ENCODE peak calls at places on chromosomes 2 and 18, in five cellular contexts. E is stimulated activated CD4-positive, alpha-beta T cell treated with anti-CD3 and anti-CD28 coated beads, TNF-alpha, amount 100 ng/mL, for 4 hours; B is DND-41; Z is GM13976; J is AG08396. F is an unnamed sample.

GRCh38 chr18:75275226-75275625 is 64.6 kb downstream of the TSHZ1 start:
- DNase-seq in B (no peak), Z (no peak), E (no peak), J (no peak), F (no peak)

GRCh38 chr2:174158003-174158402 is 90.3 kb downstream of the OLA1 start:
- DNase-seq in E (no peak), Z (peak; percentile 34), J (peak; percentile 23), B (peak; percentile 38), F (peak; percentile 22)

GRCh38 chr18:10414293-10414842 is 40.1 kb upstream of the APCDD1 start:
- DNase-seq in Z (no peak), E (no peak), B (no peak), J (no peak), F (no peak)

GRCh38 chr18:25019086-25019860 is 332.7 kb downstream of the ZNF521 start:
- DNase-seq in J (no peak), B (no peak), E (no peak), Z (no peak), F (no peak)

GRCh38 chr2:98458207-98458606 is 13.5 kb downstream of the INPP4A start:
- DNase-seq in Z (no peak), B (peak; percentile 4), J (no peak), E (no peak), F (peak; percentile 68)

GRCh38 chr2:150081775-150082517 is 405.5 kb downstream of the RND3 start:
- DNase-seq in E (no peak), Z (no peak), J (no peak), B (no peak), F (no peak)

GRCh38 chr2:229920011-229920781 is 1.6 kb downstream of the TRIP12 start:
- DNase-seq in E (no peak), J (peak; percentile 19), Z (no peak), B (peak; percentile 28), F (peak; percentile 44)

GRCh38 chr2:82728090-82728489 is 1731.0 kb downstream of the SUCLG1 start:
- DNase-seq in B (no peak), Z (no peak), E (no peak), J (no peak), F (no peak)

GRCh38 chr2:97701186-97701585 is 12.2 kb upstream of the ZAP70 start:
- DNase-seq in J (no peak), B (no peak), Z (no peak), E (no peak), F (no peak)

GRCh38 chr2:197954328-197954727 is 149.9 kb downstream of the PLCL1 start:
- DNase-seq in Z (no peak), B (no peak), E (no peak), J (no peak), F (no peak)

GRCh38 chr18:6482198-6482977 is 67.7 kb upstream of the L3MBTL4 start:
- DNase-seq in J (peak; percentile 3), Z (peak; percentile 74), E (no peak), B (no peak), F (no peak)